ENCODE peak calls at places on chromosomes 6 and 20, in six cellular contexts. J is GM12865, T is lower leg skin, C is right lobe of liver, U is AG04450, F is DND-41. G is an unnamed sample.

GRCh38 chr6:17741507-17741906 is 34.8 kb upstream of the NUP153 start:
- DNase-seq in U (no peak), T (no peak), C (no peak), J (no peak), F (no peak), G (no peak)

GRCh38 chr6:33894438-33894837 is 90.6 kb upstream of the MLN start:
- DNase-seq in F (no peak), J (no peak), C (no peak), T (no peak), U (no peak), G (no peak)

GRCh38 chr6:71248306-71248705 is 40.3 kb upstream of the OGFRL1 start:
- DNase-seq in C (no peak), U (peak; percentile 32), F (no peak), J (peak; percentile 41), T (no peak), G (no peak)

GRCh38 chr20:35840403-35840802 is 68.6 kb downstream of the PHF20 start:
- DNase-seq in F (no peak), C (no peak), T (peak; percentile 79), J (no peak), U (no peak), G (no peak)

GRCh38 chr6:123804771-123805540 is 1.3 kb downstream of the NKAIN2 start:
- DNase-seq in J (no peak), C (no peak), F (no peak), T (no peak), U (no peak), G (no peak)

GRCh38 chr6:166456360-166457156 is 73.8 kb upstream of the MPC1 start:
- DNase-seq in J (peak; percentile 39), F (no peak), T (no peak), U (no peak), C (no peak), G (no peak)

GRCh38 chr20:4813839-4814695 is 92.4 kb downstream of the PRND start:
- DNase-seq in U (no peak), C (no peak), J (peak; percentile 94), F (peak; percentile 18), T (no peak), G (peak; percentile 58)

GRCh38 chr6:107629545-107630147 is 139.7 kb downstream of the SOBP start:
- DNase-seq in J (no peak), U (no peak), F (no peak), C (no peak), T (no peak), G (no peak)

GRCh38 chr6:31308845-31309175 is 36.9 kb upstream of the HLA-C start:
- DNase-seq in U (no peak), J (no peak), T (no peak), C (no peak), F (no peak), G (no peak)

GRCh38 chr6:31305674-31306219 is 33.9 kb upstream of the HLA-C start:
- DNase-seq in F (no peak), U (no peak), T (no peak), J (no peak), C (no peak), G (no peak)

GRCh38 chr6:31308050-31308844 is 36.4 kb upstream of the HLA-C start:
- DNase-seq in F (no peak), T (no peak), J (peak; percentile 88), U (no peak), C (peak; percentile 29), G (no peak)

GRCh38 chr6:31304683-31305082 is 32.8 kb upstream of the HLA-C start:
- DNase-seq in T (no peak), U (no peak), F (no peak), C (no peak), J (peak; percentile 29), G (no peak)

DNA sequence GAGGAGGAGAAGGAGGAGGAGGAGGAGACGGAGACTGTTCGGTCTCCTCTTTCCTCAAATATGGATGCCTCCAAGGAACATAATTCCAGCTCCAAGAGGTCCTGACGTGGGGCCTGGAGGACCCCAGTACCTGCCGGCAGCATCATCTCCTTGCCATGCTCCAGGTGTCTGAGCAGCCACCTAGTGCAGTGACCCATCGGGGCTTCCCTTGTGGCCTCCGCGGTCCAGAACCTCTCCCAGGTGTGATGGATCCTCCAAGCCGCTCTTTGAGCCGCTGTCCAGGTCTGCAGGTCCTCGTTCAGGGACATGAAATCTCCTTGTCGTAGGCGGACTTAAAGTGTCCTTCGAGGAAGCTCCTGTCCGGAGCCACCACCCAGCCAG is 35.8 kb upstream of the HLA-C start:
- DNase-seq in F (no peak), U (no peak), T (no peak), C (no peak), J (no peak), G (no peak)
- H3K4me3 ChIP-seq in F (no peak overlapping the region), U (no peak overlapping the region), T (no peak overlapping the region), C (no peak overlapping the region), J (no peak overlapping the region), G (no peak overlapping the region)

GRCh38 chr6:26249709-26249958 is 115.4 kb upstream of the BTN3A2 start:
- DNase-seq in F (no peak), J (peak; percentile 92), T (no peak), C (no peak), U (no peak), G (no peak)
- H3K4me3 ChIP-seq in F (peak overlapping the region; percentile 52), J (peak overlapping the region; percentile 63), T (peak overlapping the region; percentile 23), C (peak overlapping the region; percentile 9), U (peak overlapping the region; percentile 77), G (peak overlapping the region; percentile 67)

DNA sequence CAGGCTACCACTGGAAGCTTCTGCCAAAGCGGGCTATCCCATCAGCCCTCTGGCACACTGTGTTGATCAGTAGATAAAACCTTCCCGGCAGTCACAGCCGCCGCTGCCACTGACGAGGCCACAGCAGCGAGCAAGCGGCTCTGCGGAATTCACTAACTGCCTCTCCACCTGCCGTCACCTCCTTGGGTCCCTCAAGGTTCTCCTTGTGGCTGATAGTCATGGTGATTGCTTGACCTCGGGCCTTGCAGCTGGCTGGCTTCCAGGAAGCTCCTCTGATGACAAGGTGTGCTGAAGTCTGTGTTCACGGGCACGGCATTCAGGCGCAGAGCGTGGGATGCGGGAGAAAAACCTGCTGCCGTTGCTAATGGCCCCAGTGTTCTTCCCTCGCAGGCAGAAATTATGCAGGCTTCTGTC is 315.8 kb downstream of the TFAP2A start:
- DNase-seq in T (no peak), F (no peak), J (no peak), C (no peak), U (no peak), G (no peak)
- H3K4me3 ChIP-seq in T (no peak overlapping the region), F (no peak overlapping the region), J (no peak overlapping the region), C (no peak overlapping the region), U (no peak overlapping the region), G (no peak overlapping the region)

DNA sequence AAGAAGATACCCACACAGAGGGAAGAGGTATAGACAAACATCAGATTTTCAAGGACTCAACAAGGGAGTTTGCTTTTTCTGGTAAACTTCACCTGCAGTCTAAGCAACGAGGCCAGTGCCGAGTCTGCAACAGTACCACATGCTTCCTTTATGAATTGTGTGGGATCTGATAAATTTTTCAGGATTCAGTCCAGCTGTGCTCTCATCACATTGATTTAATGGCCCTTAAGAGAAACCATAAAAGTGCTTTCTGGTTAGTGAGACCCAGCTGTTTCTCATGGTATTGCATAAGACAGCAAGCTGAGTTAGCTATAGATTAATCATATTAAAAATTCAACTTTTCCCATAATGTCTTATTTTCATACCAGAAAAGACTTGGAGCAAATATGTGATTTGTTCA is 291.4 kb downstream of the CENPW start:
- DNase-seq in C (no peak), J (no peak), F (no peak), U (no peak), T (no peak), G (no peak)
- H3K4me3 ChIP-seq in C (no peak overlapping the region), J (no peak overlapping the region), F (no peak overlapping the region), U (no peak overlapping the region), T (no peak overlapping the region), G (no peak overlapping the region)

G was measured in Jurkat, Clone E6-1.